ENCODE peak calls at places on chromosomes 1 and 21, in six cellular contexts. K is ovary, V is endothelial cell of umbilical vein, Z is SJSA1, F is ascending aorta, Y is left ventricle myocardium inferior. X is an unnamed sample. For H3K27me3, the result is how much of the 10 kb centered on the place peaks cover.

GRCh38 chr21:31564439-31564838 is 95.1 kb upstream of the SOD1 start:
- DNase-seq in K (no peak), Z (no peak), V (no peak), Y (no peak), F (no peak), X (no peak)

GRCh38 chr1:152495066-152495675 is 15.4 kb upstream of the LCE5A start:
- DNase-seq in Z (no peak), F (no peak), V (peak), K (no peak), Y (no peak), X (no peak)

GRCh38 chr1:85697895-85698294 is 10.3 kb downstream of the ZNHIT6 start:
- DNase-seq in Z (no peak), V (no peak), Y (no peak), F (no peak), K (no peak), X (no peak)

GRCh38 chr1:22828151-22828817 is 117.6 kb downstream of the EPHB2 start:
- DNase-seq in Y (no peak), K (no peak), V (no peak), Z (no peak), F (no peak), X (no peak)

GRCh38 chr21:37060296-37060695 is 12.6 kb downstream of the PIGP start:
- DNase-seq in Z (peak), K (peak), V (peak), F (peak), Y (no peak), X (no peak)

GRCh38 chr21:43937898-43938309 is 72.9 kb downstream of the AGPAT3 start:
- DNase-seq in Z (no peak), V (no peak), K (no peak), F (no peak), Y (no peak), X (no peak)

GRCh38 chr1:170910273-170910672 is 25.1 kb upstream of the MROH9 start:
- DNase-seq in Z (no peak), K (no peak), F (no peak), Y (no peak), V (peak), X (no peak)

GRCh38 chr1:198880818-198881597 is 242.2 kb downstream of the PTPRC start:
- DNase-seq in Z (no peak), Y (no peak), K (no peak), F (no peak), V (peak), X (no peak)

GRCh38 chr21:45055861-45056260 is 18.5 kb upstream of the ADARB1 start:
- DNase-seq in F (peak), Y (no peak), V (peak), K (no peak), Z (no peak), X (no peak)

GRCh38 chr1:199273837-199274379 is 635.1 kb downstream of the PTPRC start:
- DNase-seq in F (no peak), Z (no peak), Y (no peak), V (peak), K (no peak), X (no peak)

GRCh38 chr1:63668298-63668697 is 75.1 kb downstream of the PGM1 start:
- DNase-seq in F (no peak), K (no peak), Z (no peak), V (no peak), Y (no peak), X (no peak)

GRCh38 chr1:185393821-185394220 is 76.8 kb upstream of the IVNS1ABP start:
- DNase-seq in Z (no peak), V (no peak), Y (no peak), F (no peak), K (no peak), X (no peak)

GRCh38 chr21:41508415-41509205 is 652 bp upstream of the TMPRSS2 start:
- DNase-seq in V (no peak), Z (no peak), K (no peak), Y (no peak), F (no peak), X (no peak)

GRCh38 chr1:180675586-180675985 is 43.8 kb downstream of the XPR1 start:
- DNase-seq in F (no peak), Y (no peak), K (no peak), Z (no peak), V (peak), X (no peak)

GRCh38 chr1:207719209-207719608 is 32.6 kb upstream of the CD46 start:
- DNase-seq in V (no peak), Z (no peak), F (no peak), K (no peak), Y (no peak), X (no peak)

GRCh38 chr21:44552681-44553080 is 1.4 kb upstream of the KRTAP10-2 start:
- DNase-seq in K (no peak), F (no peak), Y (no peak), Z (no peak), V (no peak), X (peak)

GRCh38 chr1:233394860-233395717 is 67.6 kb downstream of the MAP3K21 start:
- DNase-seq in F (no peak), Z (no peak), K (no peak), Y (no peak), V (peak), X (no peak)

GRCh38 chr1:2173546-2174347 is 20.8 kb downstream of the FAAP20 start:
- DNase-seq in K (no peak), Z (no peak), V (no peak), F (no peak), Y (no peak), X (no peak)

GRCh38 chr1:36256558-36257374 is 32.5 kb downstream of the THRAP3 start:
- DNase-seq in K (no peak), F (no peak), Z (no peak), Y (no peak), V (peak), X (no peak)

GRCh38 chr1:89615676-89616598 is 17.0 kb upstream of the LRRC8C start:
- DNase-seq in K (no peak), F (no peak), Z (peak), Y (no peak), V (peak), X (no peak)
- H3K27ac ChIP-seq in K (no peak), F (no peak), Z (no peak), Y (peak), V (no peak), X (no peak)

GRCh38 chr1:201779351-201779880 is 49.5 kb upstream of the IPO9 start:
- DNase-seq in V (no peak), Y (no peak), K (no peak), F (no peak), Z (no peak), X (no peak)

GRCh38 chr1:201783067-201783466 is 45.9 kb upstream of the IPO9 start:
- DNase-seq in F (no peak), Y (no peak), V (no peak), K (no peak), Z (no peak), X (no peak)

GRCh38 chr1:201781447-201781846 is 47.5 kb upstream of the IPO9 start:
- DNase-seq in K (no peak), Y (no peak), V (peak), F (no peak), Z (no peak), X (no peak)

GRCh38 chr1:201783572-201783971 is 45.4 kb upstream of the IPO9 start:
- DNase-seq in V (no peak), K (no peak), F (no peak), Y (no peak), Z (no peak), X (no peak)

DNA sequence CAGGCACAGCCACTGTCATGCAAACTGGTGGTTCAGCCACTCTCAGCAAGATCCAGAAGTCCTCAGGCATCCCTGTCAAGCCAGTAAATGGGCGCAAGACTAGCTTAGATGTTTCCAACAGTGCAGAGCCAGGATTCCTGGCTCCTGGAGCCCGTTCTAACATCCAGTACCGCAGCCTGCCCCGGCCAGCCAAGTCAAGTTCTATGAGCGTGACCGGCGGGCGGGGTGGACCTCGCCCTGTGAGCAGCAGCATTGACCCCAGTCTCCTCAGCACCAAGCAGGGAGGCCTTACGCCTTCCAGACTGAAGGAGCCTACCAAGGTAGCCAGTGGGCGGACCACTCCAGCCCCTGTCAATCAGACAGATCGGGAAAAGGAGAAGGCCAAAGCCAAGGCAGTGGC is 46.6 kb upstream of the IPO9 start:
- DNase-seq in Z (no peak), K (no peak), F (no peak), Y (no peak), V (no peak), X (no peak)
- H3K27me3 ChIP-seq in Z (under half), K (under half), F (under half), Y (under half), V (under half), X (under half)

DNA sequence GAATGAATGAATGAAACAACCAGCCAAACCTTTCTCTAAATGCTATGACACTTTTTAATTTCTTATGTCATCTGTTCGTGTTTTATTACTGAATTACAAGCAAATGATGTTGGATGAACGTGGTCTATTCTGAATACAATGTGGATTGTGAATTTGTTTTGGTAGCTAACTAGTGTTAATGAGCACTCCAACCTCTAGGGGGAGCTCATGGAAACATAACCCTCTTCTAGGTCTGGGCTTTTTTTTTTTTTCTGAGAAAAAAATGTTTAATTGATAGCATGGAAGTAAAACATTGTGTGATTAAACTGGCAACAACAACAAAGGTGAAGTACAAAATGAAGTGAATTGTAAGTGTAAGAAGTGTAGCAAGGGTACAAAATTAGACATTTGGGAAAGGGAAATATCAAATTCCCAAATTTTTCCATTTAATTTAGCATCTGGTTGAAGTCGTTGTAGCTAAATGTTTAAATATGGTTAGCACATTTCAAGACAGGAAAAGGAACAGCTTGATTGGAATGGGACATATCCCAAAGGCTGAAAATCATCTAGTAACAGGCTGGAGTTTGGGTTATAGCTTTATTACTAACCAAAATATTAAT is 42.6 kb upstream of the PTGS2 start:
- DNase-seq in F (no peak), Y (no peak), Z (no peak), V (peak), K (no peak), X (no peak)
- H3K27ac ChIP-seq in F (no peak), Y (no peak), Z (no peak), V (no peak), K (no peak), X (no peak)

GRCh38 chr1:44605904-44606615 is 68.2 kb downstream of the TMEM53 start:
- DNase-seq in K (no peak), V (no peak), Z (no peak), Y (no peak), F (no peak), X (no peak)

GRCh38 chr1:44603718-44604117 is 70.6 kb downstream of the TMEM53 start:
- DNase-seq in Z (no peak), K (no peak), F (no peak), V (no peak), Y (no peak), X (no peak)

GRCh38 chr1:44606701-44607281 is 67.5 kb downstream of the TMEM53 start:
- DNase-seq in K (no peak), Z (no peak), V (no peak), Y (no peak), F (no peak), X (no peak)

GRCh38 chr1:44604167-44604955 is 69.9 kb downstream of the TMEM53 start:
- DNase-seq in K (no peak), Z (no peak), F (no peak), Y (no peak), V (no peak), X (no peak)

DNA sequence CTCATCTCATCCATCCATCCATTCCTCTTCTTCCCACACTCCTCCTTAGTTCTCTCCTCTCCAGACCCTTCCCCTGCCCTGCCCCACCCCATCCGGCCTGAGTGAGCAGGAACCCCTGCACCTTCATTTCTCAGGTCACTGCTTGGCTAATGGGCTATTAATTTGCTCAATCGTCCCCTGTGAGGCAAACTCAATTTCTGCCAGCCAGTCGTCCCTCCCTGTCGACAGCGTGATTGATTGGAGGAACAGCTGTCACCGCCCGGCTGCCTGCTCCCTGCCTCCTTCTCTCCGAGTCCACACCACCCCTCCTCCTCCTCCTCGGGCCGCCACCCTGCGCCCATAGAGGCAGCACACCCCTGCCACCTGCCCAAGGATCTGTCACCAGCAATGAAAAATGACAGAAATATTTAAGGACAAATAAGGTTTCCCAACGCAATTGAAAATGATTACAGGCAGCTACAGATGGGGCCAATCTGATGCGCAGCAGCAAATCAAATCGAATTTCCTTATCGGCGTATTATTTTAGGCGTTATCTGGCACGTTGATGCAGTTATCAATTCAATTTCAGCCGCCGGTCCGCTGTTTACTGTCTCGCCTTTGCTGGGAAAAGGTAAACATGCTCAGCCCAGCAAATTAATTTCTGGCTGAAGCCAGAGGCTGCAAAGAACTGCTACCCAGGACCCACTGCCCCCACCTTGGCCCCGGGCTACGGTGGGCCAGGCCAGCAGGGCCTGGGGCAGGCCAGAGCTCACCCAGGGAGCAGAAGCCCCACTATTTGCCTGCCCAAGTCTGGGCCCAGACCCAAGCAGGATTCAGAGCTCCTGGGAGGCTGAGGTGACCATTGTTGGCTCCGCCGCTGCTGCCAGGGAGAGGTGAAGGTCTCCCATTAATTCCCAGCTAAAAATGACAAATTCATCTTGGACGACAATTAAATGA is 71.3 kb downstream of the TMEM53 start:
- DNase-seq in Z (no peak), F (no peak), K (no peak), Y (no peak), V (no peak), X (no peak)
- H3K27me3 ChIP-seq in Z (under half), F (under half), K (under half), Y (half or more), V (under half), X (under half)

GRCh38 chr1:48248356-48248755 is 25.8 kb downstream of the SLC5A9 start:
- DNase-seq in Y (no peak), V (no peak), Z (no peak), F (no peak), K (no peak), X (no peak)

GRCh38 chr1:48249868-48250267 is 27.4 kb downstream of the SLC5A9 start:
- DNase-seq in F (no peak), K (no peak), Y (no peak), Z (no peak), V (no peak), X (no peak)

GRCh38 chr1:48250572-48250971 is 28.1 kb downstream of the SLC5A9 start:
- DNase-seq in Z (no peak), V (no peak), F (no peak), K (no peak), Y (no peak), X (no peak)

GRCh38 chr1:48245106-48245505 is 22.6 kb downstream of the SLC5A9 start:
- DNase-seq in V (peak), Y (no peak), K (no peak), Z (no peak), F (no peak), X (no peak)

GRCh38 chr1:48246727-48247126 is 24.2 kb downstream of the SLC5A9 start:
- DNase-seq in Y (peak), V (no peak), Z (no peak), K (no peak), F (no peak), X (peak)
- H3K27ac ChIP-seq in Y (no peak), V (no peak), Z (no peak), K (no peak), F (no peak), X (no peak)

DNA sequence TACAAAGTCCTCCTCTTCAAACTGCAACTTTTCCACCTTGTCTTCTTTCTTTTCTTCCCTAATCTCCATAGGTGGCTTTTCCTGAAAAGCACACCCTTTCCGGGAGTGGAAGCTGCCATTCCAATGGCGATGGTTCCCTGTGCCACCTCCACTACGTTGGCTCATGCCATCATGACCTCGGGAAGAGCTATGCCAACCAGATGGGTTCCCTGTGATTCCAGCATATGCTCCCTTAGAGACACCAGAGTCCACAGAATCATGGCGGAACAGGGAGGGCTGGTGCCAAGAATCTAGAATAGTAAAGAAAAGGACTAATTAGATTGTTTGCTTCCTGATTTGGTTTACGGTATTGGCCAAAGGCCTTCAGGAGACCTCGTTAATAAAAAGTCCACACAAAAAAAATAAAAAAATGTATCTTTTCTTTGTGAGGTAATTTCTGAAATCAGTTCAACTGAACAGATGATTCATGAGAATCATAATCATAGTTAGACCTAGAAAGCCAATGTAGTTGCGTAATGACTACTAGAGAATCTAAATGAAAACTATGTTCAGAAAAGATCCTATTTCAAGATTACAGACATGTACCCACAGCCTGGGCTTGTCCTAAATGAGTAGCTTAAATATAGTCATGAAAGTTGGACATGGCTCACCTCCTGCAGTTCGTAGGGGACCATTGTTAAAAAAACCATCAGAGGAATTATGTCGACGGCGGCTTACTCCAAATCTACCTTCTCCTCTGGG is 30.9 kb upstream of the CCDC17 start:
- DNase-seq in Z (no peak), Y (no peak), K (no peak), F (no peak), V (no peak), X (no peak)
- H3K27me3 ChIP-seq in Z (under half), Y (under half), K (under half), F (under half), V (under half), X (under half)

DNA sequence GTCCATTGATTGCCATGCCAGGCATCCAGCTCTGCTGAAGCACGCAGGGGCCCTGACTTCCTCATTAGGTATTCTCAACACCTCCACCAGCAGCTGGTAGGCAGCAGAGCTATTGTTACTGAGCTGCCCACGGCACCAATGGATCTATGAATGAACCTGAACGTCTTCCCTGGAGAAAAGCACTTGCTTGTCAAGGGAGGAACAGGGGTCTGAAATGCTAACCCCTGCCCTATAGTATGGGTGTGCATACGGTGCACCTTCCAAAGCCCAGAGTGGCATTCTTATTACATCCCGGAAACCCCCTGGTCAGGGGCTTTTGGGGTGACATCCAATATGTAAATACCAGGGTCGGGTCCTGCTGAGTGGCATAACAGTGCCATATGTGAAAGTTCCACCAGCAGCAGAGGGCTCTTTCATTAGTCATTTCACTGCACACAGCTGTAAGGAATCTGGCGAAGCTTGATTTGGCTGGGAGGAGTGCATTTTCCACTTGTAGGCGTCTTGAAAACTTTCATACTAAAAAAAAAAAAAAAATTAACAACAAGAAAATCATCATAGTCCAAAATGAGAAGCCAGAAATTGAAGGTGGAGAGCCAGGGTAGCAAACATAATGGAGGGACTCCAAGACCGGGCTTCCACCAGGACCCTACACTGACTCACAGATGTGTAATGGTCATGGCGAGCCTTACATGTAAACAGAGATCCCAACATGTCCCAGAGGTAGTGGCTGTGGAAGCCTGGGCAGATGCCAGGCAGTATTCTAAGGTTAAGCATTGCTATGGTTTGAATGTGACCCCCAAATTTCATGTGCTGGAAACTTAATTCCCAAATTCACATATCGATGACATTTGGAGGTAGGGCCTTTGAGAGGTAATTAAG is 58.8 kb upstream of the PRDX6 start:
- DNase-seq in F (no peak), Z (no peak), K (no peak), Y (no peak), V (no peak), X (no peak)
- H3K27ac ChIP-seq in F (no peak), Z (no peak), K (no peak), Y (no peak), V (no peak), X (no peak)

X was measured in lower lobe of right lung.